ENCODE peak calls at places on chromosomes 7 and 10, in six cellular contexts. O is breast epithelium, M is tibial nerve, U is heart left ventricle, B is gastrocnemius medialis, X is spleen. P is an unnamed sample. For H3K9me3, the result is how much of the 10 kb centered on the place peaks cover.

GRCh38 chr10:132910186-132910880 is 32.0 kb downstream of the CFAP46 start:
- DNase-seq in O (peak), M (no peak), U (peak), B (no peak), X (no peak), P (no peak)

GRCh38 chr10:117071293-117072050 is 66.5 kb upstream of the SHTN1 start:
- DNase-seq in O (no peak), M (no peak), U (no peak), B (no peak), X (no peak), P (no peak)

GRCh38 chr7:45033931-45034290 is 33.9 kb downstream of the CCM2 start:
- DNase-seq in O (no peak), M (no peak), U (no peak), B (no peak), X (no peak), P (no peak)

GRCh38 chr10:44689368-44689767 is 221.8 kb upstream of the TMEM72 start:
- DNase-seq in O (no peak), M (no peak), U (no peak), B (no peak), X (no peak), P (no peak)

GRCh38 chr10:110841767-110842267 is 29.9 kb upstream of the PDCD4 start:
- DNase-seq in O (no peak), M (no peak), U (no peak), B (no peak), X (no peak), P (no peak)

GRCh38 chr7:27199820-27200760 is at the start of gene HOXA13:
- DNase-seq in O (no peak), M (no peak), U (no peak), B (no peak), X (peak), P (peak)

GRCh38 chr7:94575646-94576045 is 66.0 kb downstream of the CASD1 start:
- DNase-seq in O (no peak), M (no peak), U (no peak), B (no peak), X (no peak), P (no peak)

GRCh38 chr7:50327443-50327842 is 22.9 kb downstream of the IKZF1 start:
- DNase-seq in O (no peak), M (no peak), U (no peak), B (no peak), X (peak), P (no peak)

DNA sequence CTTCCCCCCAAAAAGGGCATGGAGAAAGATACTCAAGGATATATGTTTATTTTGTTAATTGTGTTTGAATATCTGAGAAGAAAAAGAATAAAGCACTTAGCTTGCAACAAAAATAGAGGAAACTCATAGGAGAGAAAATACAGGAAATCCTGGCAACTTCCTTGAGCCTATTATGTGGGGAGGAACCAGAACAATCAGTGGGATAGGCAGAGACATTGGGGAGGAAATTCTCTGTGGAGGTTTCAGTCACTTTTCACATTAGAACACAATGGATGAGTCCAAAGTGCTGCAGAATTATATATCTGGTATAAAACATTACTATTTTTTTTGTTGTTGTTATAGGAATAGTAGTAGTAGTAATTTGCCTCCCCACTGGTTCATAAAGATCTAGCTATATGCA is 240.1 kb downstream of the THSD7A start:
- DNase-seq in O (no peak), M (no peak), U (no peak), B (no peak), X (no peak), P (no peak)
- H3K4me3 ChIP-seq in O (no peak), M (no peak), U (no peak), B (no peak), X (no peak), P (no peak)

GRCh38 chr7:56218510-56218909 is 102.3 kb upstream of the NUPR2 start:
- DNase-seq in O (no peak), M (peak), U (no peak), B (no peak), X (no peak), P (no peak)
- H3K9me3 ChIP-seq in O (under half), M (under half), U (under half), B (under half), X (under half), P (under half)

GRCh38 chr10:21041763-21042458 is 144.8 kb upstream of the NEBL start:
- DNase-seq in O (no peak), M (no peak), U (no peak), B (no peak), X (no peak), P (no peak)
- TF ChIP-seq POLR2A in O (no peak), M (no peak), U (no peak), B (no peak), X (no peak), P (no peak)

GRCh38 chr10:32937824-32938482 is 20.1 kb downstream of the ITGB1 start:
- DNase-seq in O (no peak), M (no peak), U (no peak), B (no peak), X (peak), P (no peak)

GRCh38 chr10:32940321-32941264 is 17.4 kb downstream of the ITGB1 start:
- DNase-seq in O (no peak), M (no peak), U (no peak), B (no peak), X (no peak), P (no peak)

GRCh38 chr10:32941357-32941756 is 16.7 kb downstream of the ITGB1 start:
- DNase-seq in O (no peak), M (no peak), U (no peak), B (no peak), X (no peak), P (no peak)

GRCh38 chr10:32938554-32939061 is 19.4 kb downstream of the ITGB1 start:
- DNase-seq in O (no peak), M (no peak), U (no peak), B (no peak), X (peak), P (no peak)

GRCh38 chr10:32939296-32940111 is 18.5 kb downstream of the ITGB1 start:
- DNase-seq in O (no peak), M (no peak), U (no peak), B (no peak), X (no peak), P (no peak)
- H3K4me3 ChIP-seq in O (no peak), M (no peak), U (no peak), B (peak), X (peak), P (no peak)

GRCh38 chr7:56449762-56450161 is 333.5 kb upstream of the NUPR2 start:
- DNase-seq in O (no peak), M (no peak), U (no peak), B (no peak), X (no peak), P (no peak)

GRCh38 chr7:56447864-56448693 is 331.9 kb upstream of the NUPR2 start:
- DNase-seq in O (no peak), M (peak), U (no peak), B (no peak), X (no peak), P (no peak)
- H3K9me3 ChIP-seq in O (half or more), M (under half), U (half or more), B (under half), X (half or more), P (under half)

DNA sequence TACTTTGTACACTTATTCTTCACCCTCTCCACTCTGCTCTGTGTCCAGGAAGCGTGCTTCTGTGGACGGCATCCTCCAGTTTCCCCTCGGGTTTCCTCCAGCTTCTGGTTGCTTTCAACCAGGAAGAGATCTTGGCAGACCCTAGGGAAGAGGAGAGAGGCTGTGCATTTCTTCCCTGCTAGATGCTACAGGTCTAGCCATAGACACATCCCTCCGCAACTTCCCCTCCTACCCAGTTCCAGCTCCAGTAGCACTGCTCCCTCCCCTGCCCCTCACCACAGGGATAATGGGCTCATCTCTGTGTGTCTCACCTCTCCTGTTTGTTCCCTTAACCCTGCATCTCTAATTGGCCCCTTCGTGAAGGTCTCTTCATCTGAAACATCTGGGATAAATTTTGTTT is 16.3 kb downstream of the TLL2 start:
- DNase-seq in O (no peak), M (no peak), U (no peak), B (no peak), X (no peak), P (peak)
- TF ChIP-seq POLR2A in O (no peak), M (no peak), U (no peak), B (no peak), X (no peak), P (no peak)

GRCh38 chr10:131675104-131675503 is 225.7 kb upstream of the PPP2R2D start:
- DNase-seq in O (no peak), M (no peak), U (no peak), B (no peak), X (no peak), P (no peak)

GRCh38 chr10:131676448-131676847 is 224.4 kb upstream of the PPP2R2D start:
- DNase-seq in O (no peak), M (no peak), U (no peak), B (no peak), X (no peak), P (no peak)

GRCh38 chr10:131677671-131678070 is 223.1 kb upstream of the PPP2R2D start:
- DNase-seq in O (no peak), M (no peak), U (no peak), B (no peak), X (peak), P (no peak)

GRCh38 chr10:131676971-131677421 is 223.8 kb upstream of the PPP2R2D start:
- DNase-seq in O (no peak), M (no peak), U (no peak), B (no peak), X (no peak), P (no peak)

DNA sequence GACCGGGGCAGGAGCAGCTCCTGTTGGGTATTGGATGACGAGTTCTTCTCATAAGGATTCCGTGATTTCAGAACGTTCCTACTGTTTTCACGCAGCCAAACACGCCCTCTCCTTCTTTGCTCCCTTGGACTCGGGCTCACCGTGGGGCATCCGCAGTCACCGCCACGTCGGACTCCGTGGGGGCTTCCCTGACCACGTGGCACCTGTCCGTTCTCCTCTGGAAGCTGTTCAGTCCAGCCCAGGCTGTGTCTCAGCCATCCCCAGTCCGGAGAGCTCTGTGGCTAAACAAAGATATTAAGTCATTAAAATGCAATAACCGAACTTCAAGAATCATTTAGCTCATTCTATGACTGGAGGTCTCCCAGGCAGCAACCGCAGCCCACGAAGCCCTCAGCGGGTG is 224.8 kb upstream of the PPP2R2D start:
- DNase-seq in O (no peak), M (no peak), U (no peak), B (no peak), X (peak), P (no peak)
- H3K4me3 ChIP-seq in O (no peak), M (no peak), U (no peak), B (no peak), X (no peak), P (no peak)

DNA sequence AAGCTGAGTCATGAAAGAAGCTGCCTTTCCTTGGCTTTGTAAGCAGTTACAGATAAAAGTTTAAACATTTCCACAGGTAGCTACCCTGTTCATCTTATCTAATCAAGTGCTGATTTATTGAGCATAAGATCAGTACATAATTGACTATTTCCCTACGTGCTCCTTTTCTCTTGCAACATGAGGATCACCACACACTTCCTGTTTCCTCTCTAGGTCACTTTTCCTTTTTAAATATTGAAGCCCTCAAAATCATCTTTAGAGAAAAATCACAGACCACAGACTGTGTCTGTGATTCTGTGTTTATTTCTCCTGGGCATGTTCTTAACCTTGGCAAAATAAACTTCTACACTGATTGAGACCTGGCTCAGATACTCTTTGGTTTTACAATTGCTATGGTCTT is 69.5 kb downstream of the ZNF37A start:
- DNase-seq in O (no peak), M (no peak), U (no peak), B (no peak), X (no peak), P (no peak)
- H3K9me3 ChIP-seq in O (under half), M (under half), U (under half), B (under half), X (under half), P (under half)

P was measured in suprapubic skin.